ENCODE peak calls at places on chromosomes 11 and 22, in five cellular contexts. I is progenitor cell of endocrine pancreas, V is astrocyte of the spinal cord, R is tibial artery, C is GM23338. Z is an unnamed sample.

GRCh38 chr11:72078477-72078876 is 1.9 kb downstream of the NUMA1 start:
- DNase-seq in I (no peak), V (no peak), R (no peak), C (no peak), Z (no peak)

GRCh38 chr11:132910016-132910760 is 622.1 kb downstream of the OPCML start:
- DNase-seq in I (no peak), V (no peak), R (no peak), C (peak; percentile 19), Z (no peak)

GRCh38 chr11:4577761-4578160 is 3.8 kb upstream of the OR52I2 start:
- DNase-seq in I (no peak), V (no peak), R (no peak), C (no peak), Z (no peak)

GRCh38 chr22:26585104-26585790 is 4.7 kb downstream of the TPST2 start:
- DNase-seq in I (no peak), V (peak; percentile 79), R (peak; percentile 78), C (no peak), Z (no peak)

GRCh38 chr11:56932572-56933235 is 56.0 kb upstream of the OR5AK2 start:
- DNase-seq in I (no peak), V (peak; percentile 37), R (no peak), C (no peak), Z (no peak)

GRCh38 chr22:22400964-22401363 is 107.6 kb downstream of the ZNF280B start:
- DNase-seq in I (no peak), V (no peak), R (no peak), C (no peak), Z (no peak)

GRCh38 chr22:45319319-45319675 is 9.6 kb downstream of the FAM118A start:
- DNase-seq in I (no peak), V (peak; percentile 61), R (no peak), C (peak; percentile 17), Z (no peak)

GRCh38 chr22:40449676-40450035 is 79.3 kb downstream of the SGSM3 start:
- DNase-seq in I (no peak), V (peak; percentile 57), R (peak; percentile 17), C (no peak), Z (no peak)

GRCh38 chr22:43481528-43482309 is 69.9 kb downstream of the MPPED1 start:
- DNase-seq in I (no peak), V (no peak), R (no peak), C (peak; percentile 48), Z (no peak)

GRCh38 chr11:69215784-69216415 is 60.2 kb downstream of the SMIM38 start:
- DNase-seq in I (peak; percentile 5), V (peak; percentile 16), R (peak; percentile 25), C (no peak), Z (peak; percentile 19)

GRCh38 chr11:67694875-67695555 is 20.6 kb upstream of the ALDH3B2 start:
- DNase-seq in I (no peak), V (no peak), R (peak; percentile 54), C (no peak), Z (no peak)

GRCh38 chr11:68411501-68411991 is 49.0 kb upstream of the PPP6R3 start:
- DNase-seq in I (no peak), V (no peak), R (no peak), C (no peak), Z (no peak)

GRCh38 chr11:63974259-63975143 is at the start of gene COX8A:
- DNase-seq in I (peak; percentile 85), V (peak; percentile 100), R (peak; percentile 99), C (peak; percentile 100), Z (peak; percentile 91)

GRCh38 chr11:57530215-57530595 is 349 bp downstream of the TIMM10 start:
- DNase-seq in I (no peak), V (no peak), R (no peak), C (no peak), Z (no peak)

GRCh38 chr11:128052912-128053641 is 534.3 kb downstream of the ETS1 start:
- DNase-seq in I (no peak), V (peak; percentile 84), R (no peak), C (no peak), Z (no peak)

GRCh38 chr11:33269822-33270221 is 12.6 kb downstream of the HIPK3 start:
- DNase-seq in I (no peak), V (no peak), R (no peak), C (no peak), Z (no peak)

GRCh38 chr11:108685419-108686161 is 20.7 kb downstream of the DDX10 start:
- DNase-seq in I (no peak), V (peak; percentile 9), R (no peak), C (no peak), Z (no peak)

GRCh38 chr22:31192513-31192912 is 19.6 kb upstream of the LIMK2 start:
- DNase-seq in I (no peak), V (peak; percentile 13), R (no peak), C (no peak), Z (no peak)

GRCh38 chr11:10727259-10727851 is 23.7 kb upstream of the CTR9 start:
- DNase-seq in I (no peak), V (peak; percentile 75), R (no peak), C (no peak), Z (no peak)

GRCh38 chr11:75473684-75474083 is 40.7 kb upstream of the KLHL35 start:
- DNase-seq in I (no peak), V (no peak), R (no peak), C (no peak), Z (no peak)

GRCh38 chr11:47187723-47188122 is 1.5 kb upstream of the PACSIN3 start:
- DNase-seq in I (no peak), V (no peak), R (no peak), C (no peak), Z (no peak)

GRCh38 chr11:47185305-47186075 is 744 bp downstream of the PACSIN3 start:
- DNase-seq in I (peak; percentile 53), V (peak; percentile 60), R (peak; percentile 90), C (peak; percentile 97), Z (peak; percentile 57)

GRCh38 chr11:47184711-47185304 is 1.4 kb downstream of the PACSIN3 start:
- DNase-seq in I (no peak), V (no peak), R (peak; percentile 83), C (peak; percentile 17), Z (no peak)

GRCh38 chr11:47186937-47187681 is 875 bp upstream of the PACSIN3 start:
- DNase-seq in I (peak; percentile 26), V (peak; percentile 35), R (peak; percentile 91), C (peak; percentile 91), Z (no peak)

GRCh38 chr11:47186076-47186936 is at the start of gene PACSIN3:
- DNase-seq in I (peak; percentile 55), V (no peak), R (peak; percentile 78), C (peak; percentile 62), Z (peak; percentile 71)
- TF ChIP-seq CTCF in I (no peak), V (no peak), R (no peak), C (no peak), Z (no peak)

DNA sequence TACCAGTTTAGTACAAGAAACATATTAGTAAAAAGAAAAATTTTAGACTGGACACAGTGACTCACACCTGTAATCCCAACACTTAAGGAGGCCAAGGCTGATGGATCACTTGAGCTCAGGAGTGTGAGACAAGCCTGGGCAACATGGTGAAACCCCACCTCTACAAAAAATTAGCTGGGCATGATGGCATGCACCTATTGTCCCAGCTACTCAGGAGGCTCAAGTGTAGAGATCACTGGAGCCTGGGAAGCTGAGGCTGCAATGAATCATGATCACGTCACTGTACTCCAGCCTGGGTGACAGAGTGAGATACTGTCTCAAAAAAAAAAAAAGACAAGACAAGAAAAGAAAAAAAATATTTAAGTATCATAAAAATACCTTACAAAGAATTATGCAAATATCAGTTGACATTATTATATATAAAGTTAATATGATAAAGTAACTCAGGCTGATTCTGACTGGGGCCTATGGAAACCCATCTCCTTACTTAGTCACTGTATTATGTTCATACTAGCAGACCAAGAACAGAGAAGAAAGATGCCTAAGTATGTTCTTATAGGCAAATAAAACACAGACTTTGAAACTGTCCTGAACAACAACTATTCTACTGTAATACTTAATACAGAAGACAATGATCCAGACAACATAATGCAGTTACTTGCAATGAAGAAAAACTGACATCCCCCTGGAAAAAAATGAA is 27.3 kb downstream of the FAM168A start:
- DNase-seq in I (no peak), V (peak; percentile 59), R (no peak), C (no peak), Z (no peak)
- TF ChIP-seq CTCF in I (no peak), V (no peak), R (no peak), C (no peak), Z (no peak)

DNA sequence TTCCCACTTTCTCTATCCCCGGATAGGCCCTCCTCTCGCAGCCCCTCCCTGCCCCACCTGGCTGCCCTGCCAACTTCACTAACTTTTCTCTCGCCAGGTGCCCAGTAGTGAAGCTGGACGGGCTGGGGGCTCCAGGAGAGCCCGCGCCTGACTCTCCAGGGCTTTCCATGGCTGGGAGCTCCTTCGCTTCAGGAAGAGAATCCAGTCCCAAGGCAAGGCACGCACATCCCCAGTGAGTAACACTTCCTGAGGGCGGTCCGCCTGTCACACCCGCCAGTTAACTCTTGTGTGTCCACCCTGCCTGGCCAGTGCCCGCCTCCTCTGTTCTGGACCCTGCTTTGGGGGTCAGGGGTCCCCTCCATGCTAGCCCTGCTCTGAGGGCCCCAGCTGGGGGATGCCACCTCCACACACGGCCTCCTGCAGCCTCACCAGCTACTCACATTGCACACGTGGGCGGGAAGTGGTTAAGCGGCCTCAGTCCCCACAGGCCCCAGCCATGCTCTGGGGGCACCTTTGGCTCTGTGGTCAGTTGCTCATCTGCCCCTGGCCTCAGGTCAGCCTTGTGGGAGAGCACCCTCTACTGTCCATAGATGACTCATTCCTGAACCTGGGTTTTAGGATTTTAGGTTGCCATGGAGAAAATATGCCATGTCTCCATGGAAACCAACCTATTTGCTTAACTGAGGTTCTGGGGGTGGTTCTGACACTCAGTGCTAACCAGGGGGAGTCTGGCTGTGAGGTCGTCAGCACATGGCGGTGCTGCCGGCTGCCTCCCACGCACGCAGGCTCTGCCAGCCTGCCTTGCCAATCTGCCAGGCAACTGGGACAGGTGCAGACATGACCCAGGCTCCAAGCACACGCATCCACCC is at the start of gene RIN1:
- DNase-seq in I (no peak), V (peak; percentile 99), R (no peak), C (peak; percentile 88), Z (no peak)
- TF ChIP-seq CTCF in I (peak; percentile 19), V (peak; percentile 21), R (peak; percentile 19), C (peak; percentile 62), Z (no peak)

GRCh38 chr22:37816543-37817180 is 6.5 kb upstream of the GALR3 start:
- DNase-seq in I (no peak), V (no peak), R (no peak), C (no peak), Z (no peak)

GRCh38 chr22:37820350-37820749 is 2.8 kb upstream of the GALR3 start:
- DNase-seq in I (no peak), V (no peak), R (no peak), C (no peak), Z (no peak)

GRCh38 chr22:37819100-37819433 is 4.1 kb upstream of the GALR3 start:
- DNase-seq in I (no peak), V (no peak), R (no peak), C (peak; percentile 51), Z (no peak)

GRCh38 chr22:37817705-37818311 is 5.4 kb upstream of the GALR3 start:
- DNase-seq in I (peak; percentile 87), V (peak; percentile 81), R (peak; percentile 90), C (peak; percentile 90), Z (peak; percentile 95)

DNA sequence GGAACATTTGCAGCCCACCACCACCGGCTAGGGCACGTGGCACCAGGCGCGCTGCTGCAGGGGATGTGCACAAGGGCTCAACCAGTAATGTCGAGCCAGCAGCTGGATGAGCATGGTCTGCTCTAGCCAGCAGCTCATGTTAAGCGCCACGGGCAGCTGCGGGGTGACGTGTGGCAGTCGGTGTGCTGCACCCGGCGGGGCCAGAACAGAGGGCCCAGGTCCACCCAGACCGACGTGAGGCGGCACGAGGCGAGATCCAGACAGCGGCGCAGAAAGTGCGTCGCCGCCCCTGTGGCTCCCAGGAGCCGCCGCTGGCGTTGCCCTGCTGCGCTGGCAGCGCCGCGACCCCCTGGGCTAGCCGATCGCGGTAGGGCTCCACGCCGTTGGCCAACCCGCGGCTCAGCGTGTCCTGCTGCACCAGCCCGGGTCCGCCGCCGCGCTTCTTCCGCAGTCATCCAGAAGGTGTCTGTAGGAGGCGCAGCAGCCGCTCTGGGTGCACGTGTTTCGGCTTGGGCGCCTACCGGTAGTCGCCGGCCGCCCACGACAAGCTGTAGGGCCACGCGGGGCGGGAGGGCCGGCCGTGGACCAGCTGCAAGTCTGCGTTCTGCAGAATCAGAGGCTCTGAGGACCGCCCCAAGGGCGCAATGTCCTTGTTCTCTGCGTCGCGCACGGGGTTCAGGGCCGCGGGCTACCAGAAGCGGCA is 4.6 kb upstream of the GALR3 start:
- DNase-seq in I (peak; percentile 42), V (peak; percentile 49), R (no peak), C (peak; percentile 77), Z (no peak)
- TF ChIP-seq CTCF in I (peak; percentile 48), V (peak; percentile 37), R (peak; percentile 21), C (peak; percentile 25), Z (no peak)